ENCODE peak calls at places on chromosomes 3 and 15, in nine cellular contexts. One of them, this sample, is unnamed.

GRCh38 chr3:94043285-94043684 is 14.9 kb upstream of the STX19 start:
- DNase-seq in HL-60: no peak
- DNase-seq in endodermal cell: no peak
- DNase-seq in progenitor cell of endocrine pancreas: no peak
- DNase-seq in tibial artery: no peak
- DNase-seq in heart left ventricle: no peak
- DNase-seq in heart right ventricle: no peak
- DNase-seq in upper lobe of right lung: no peak
- DNase-seq in GM20000: no peak
- DNase-seq in this sample: no peak

GRCh38 chr3:127165036-127165435 is 27.9 kb upstream of the PRR23E start:
- DNase-seq in HL-60: no peak
- DNase-seq in endodermal cell: no peak
- DNase-seq in progenitor cell of endocrine pancreas: no peak
- DNase-seq in tibial artery: no peak
- DNase-seq in heart left ventricle: no peak
- DNase-seq in heart right ventricle: no peak
- DNase-seq in upper lobe of right lung: no peak
- DNase-seq in GM20000: no peak
- DNase-seq in this sample: peak

GRCh38 chr3:145678401-145678800 is 482.6 kb downstream of the PLOD2 start:
- DNase-seq in HL-60: no peak
- DNase-seq in endodermal cell: no peak
- DNase-seq in progenitor cell of endocrine pancreas: no peak
- DNase-seq in tibial artery: no peak
- DNase-seq in heart left ventricle: no peak
- DNase-seq in heart right ventricle: no peak
- DNase-seq in upper lobe of right lung: no peak
- DNase-seq in GM20000: no peak
- DNase-seq in this sample: no peak

GRCh38 chr15:82539690-82540054 is 585 bp downstream of the RPS17 start:
- DNase-seq in HL-60: no peak
- DNase-seq in endodermal cell: no peak
- DNase-seq in progenitor cell of endocrine pancreas: no peak
- DNase-seq in tibial artery: no peak
- DNase-seq in heart left ventricle: no peak
- DNase-seq in heart right ventricle: no peak
- DNase-seq in upper lobe of right lung: no peak
- DNase-seq in GM20000: no peak
- DNase-seq in this sample: no peak

GRCh38 chr3:38725726-38726410 is 76.4 kb upstream of the SCN5A start:
- DNase-seq in HL-60: no peak
- DNase-seq in endodermal cell: no peak
- DNase-seq in progenitor cell of endocrine pancreas: no peak
- DNase-seq in tibial artery: no peak
- DNase-seq in heart left ventricle: peak
- DNase-seq in heart right ventricle: peak
- DNase-seq in upper lobe of right lung: no peak
- DNase-seq in GM20000: no peak
- DNase-seq in this sample: no peak

GRCh38 chr15:101121511-101122090 is 130.2 kb downstream of the CHSY1 start:
- DNase-seq in HL-60: no peak
- DNase-seq in endodermal cell: peak
- DNase-seq in progenitor cell of endocrine pancreas: peak
- DNase-seq in tibial artery: peak
- DNase-seq in heart left ventricle: peak
- DNase-seq in heart right ventricle: peak
- DNase-seq in upper lobe of right lung: peak
- DNase-seq in GM20000: peak
- DNase-seq in this sample: no peak

GRCh38 chr3:109902549-109902948 is 565.2 kb upstream of the DPPA4 start:
- DNase-seq in HL-60: no peak
- DNase-seq in endodermal cell: no peak
- DNase-seq in progenitor cell of endocrine pancreas: no peak
- DNase-seq in tibial artery: no peak
- DNase-seq in heart left ventricle: no peak
- DNase-seq in heart right ventricle: no peak
- DNase-seq in upper lobe of right lung: no peak
- DNase-seq in GM20000: no peak
- DNase-seq in this sample: no peak

GRCh38 chr3:101518421-101518871 is 5.4 kb upstream of the SENP7 start:
- DNase-seq in HL-60: no peak
- DNase-seq in endodermal cell: no peak
- DNase-seq in progenitor cell of endocrine pancreas: no peak
- DNase-seq in tibial artery: no peak
- DNase-seq in heart left ventricle: no peak
- DNase-seq in heart right ventricle: no peak
- DNase-seq in upper lobe of right lung: no peak
- DNase-seq in GM20000: peak
- DNase-seq in this sample: no peak

GRCh38 chr3:125013095-125013494 is 42.7 kb downstream of the HEG1 start:
- DNase-seq in HL-60: no peak
- DNase-seq in endodermal cell: no peak
- DNase-seq in progenitor cell of endocrine pancreas: no peak
- DNase-seq in tibial artery: no peak
- DNase-seq in heart left ventricle: no peak
- DNase-seq in heart right ventricle: no peak
- DNase-seq in upper lobe of right lung: no peak
- DNase-seq in GM20000: no peak
- DNase-seq in this sample: no peak

GRCh38 chr15:81155375-81156218 is 21.5 kb downstream of the CFAP161 start:
- DNase-seq in HL-60: peak
- DNase-seq in endodermal cell: peak
- DNase-seq in progenitor cell of endocrine pancreas: no peak
- DNase-seq in tibial artery: peak
- DNase-seq in heart left ventricle: no peak
- DNase-seq in heart right ventricle: no peak
- DNase-seq in upper lobe of right lung: no peak
- DNase-seq in GM20000: peak
- DNase-seq in this sample: no peak

GRCh38 chr3:9932843-9933560 is 632 bp upstream of the CRELD1 start:
- DNase-seq in HL-60: peak
- DNase-seq in endodermal cell: peak
- DNase-seq in progenitor cell of endocrine pancreas: peak
- DNase-seq in tibial artery: peak
- DNase-seq in heart left ventricle: peak
- DNase-seq in heart right ventricle: peak
- DNase-seq in upper lobe of right lung: peak
- DNase-seq in GM20000: peak
- DNase-seq in this sample: peak

GRCh38 chr3:147775816-147776530 is 366.8 kb downstream of the ZIC1 start:
- DNase-seq in HL-60: no peak
- DNase-seq in endodermal cell: no peak
- DNase-seq in progenitor cell of endocrine pancreas: no peak
- DNase-seq in tibial artery: no peak
- DNase-seq in heart left ventricle: no peak
- DNase-seq in heart right ventricle: no peak
- DNase-seq in upper lobe of right lung: no peak
- DNase-seq in GM20000: no peak
- DNase-seq in this sample: no peak

GRCh38 chr3:18669374-18669773 is 244.2 kb upstream of the SATB1 start:
- DNase-seq in HL-60: no peak
- DNase-seq in endodermal cell: no peak
- DNase-seq in progenitor cell of endocrine pancreas: no peak
- DNase-seq in tibial artery: no peak
- DNase-seq in heart left ventricle: no peak
- DNase-seq in heart right ventricle: no peak
- DNase-seq in upper lobe of right lung: no peak
- DNase-seq in GM20000: no peak
- DNase-seq in this sample: no peak

GRCh38 chr3:1468145-1468544 is 375.3 kb downstream of the CNTN6 start:
- DNase-seq in HL-60: no peak
- DNase-seq in endodermal cell: no peak
- DNase-seq in progenitor cell of endocrine pancreas: no peak
- DNase-seq in tibial artery: no peak
- DNase-seq in heart left ventricle: no peak
- DNase-seq in heart right ventricle: no peak
- DNase-seq in upper lobe of right lung: no peak
- DNase-seq in GM20000: no peak
- DNase-seq in this sample: no peak

GRCh38 chr3:1469687-1470086 is 376.9 kb downstream of the CNTN6 start:
- DNase-seq in HL-60: no peak
- DNase-seq in endodermal cell: no peak
- DNase-seq in progenitor cell of endocrine pancreas: no peak
- DNase-seq in tibial artery: no peak
- DNase-seq in heart left ventricle: no peak
- DNase-seq in heart right ventricle: no peak
- DNase-seq in upper lobe of right lung: no peak
- DNase-seq in GM20000: no peak
- DNase-seq in this sample: no peak

GRCh38 chr3:1469248-1469647 is 376.4 kb downstream of the CNTN6 start:
- DNase-seq in HL-60: no peak
- DNase-seq in endodermal cell: no peak
- DNase-seq in progenitor cell of endocrine pancreas: no peak
- DNase-seq in tibial artery: no peak
- DNase-seq in heart left ventricle: no peak
- DNase-seq in heart right ventricle: no peak
- DNase-seq in upper lobe of right lung: no peak
- DNase-seq in GM20000: no peak
- DNase-seq in this sample: no peak
- TF ChIP-seq CTCF in HL-60: no peak
- TF ChIP-seq CTCF in endodermal cell: no peak
- TF ChIP-seq CTCF in progenitor cell of endocrine pancreas: no peak
- TF ChIP-seq CTCF in tibial artery: no peak
- TF ChIP-seq CTCF in heart left ventricle: no peak
- TF ChIP-seq CTCF in heart right ventricle: no peak
- TF ChIP-seq CTCF in upper lobe of right lung: no peak
- TF ChIP-seq CTCF in GM20000: no peak
- TF ChIP-seq CTCF in this sample: no peak

GRCh38 chr3:36843065-36844051 is 79.0 kb upstream of the DCLK3 start:
- DNase-seq in HL-60: no peak
- DNase-seq in endodermal cell: peak
- DNase-seq in progenitor cell of endocrine pancreas: peak
- DNase-seq in tibial artery: no peak
- DNase-seq in heart left ventricle: no peak
- DNase-seq in heart right ventricle: no peak
- DNase-seq in upper lobe of right lung: no peak
- DNase-seq in GM20000: peak
- DNase-seq in this sample: no peak
- TF ChIP-seq CTCF in HL-60: peak
- TF ChIP-seq CTCF in endodermal cell: peak
- TF ChIP-seq CTCF in progenitor cell of endocrine pancreas: peak
- TF ChIP-seq CTCF in tibial artery: peak
- TF ChIP-seq CTCF in heart left ventricle: peak
- TF ChIP-seq CTCF in heart right ventricle: peak
- TF ChIP-seq CTCF in upper lobe of right lung: peak
- TF ChIP-seq CTCF in GM20000: peak
- TF ChIP-seq CTCF in this sample: peak

DNA sequence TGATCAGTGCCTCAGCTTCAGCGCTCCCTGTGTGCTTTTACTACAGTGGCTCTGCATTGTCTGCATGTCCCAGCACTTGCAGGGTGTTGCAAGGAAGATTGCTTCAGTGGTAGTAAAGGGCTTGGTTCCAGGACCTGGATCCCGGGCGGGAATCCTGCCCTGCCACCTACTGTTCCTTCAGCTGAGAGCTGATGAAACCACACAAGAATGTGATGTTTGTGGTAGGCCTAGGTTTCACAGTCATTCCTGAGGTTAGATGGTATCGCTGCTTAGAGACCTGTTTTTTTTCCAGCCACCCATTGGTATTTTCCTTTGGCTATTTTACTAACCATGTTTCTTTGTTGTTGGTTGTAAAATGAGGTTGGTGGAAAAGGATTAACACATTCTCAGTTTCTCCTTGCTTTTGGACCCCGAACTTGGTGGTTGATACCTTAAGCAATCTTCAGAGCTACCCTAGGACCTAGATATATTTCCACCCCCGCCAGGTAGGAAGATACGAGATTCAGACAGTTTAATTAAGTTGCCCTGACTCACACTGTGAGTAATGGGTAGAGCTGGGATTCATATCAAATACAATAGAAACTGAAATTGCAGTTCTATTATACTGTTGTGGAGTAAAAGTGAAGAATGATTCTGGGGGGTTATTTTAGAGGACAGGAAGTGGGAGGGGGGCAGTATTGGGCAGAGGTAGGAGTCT is 11.4 kb downstream of the GPR87 start:
- DNase-seq in HL-60: no peak
- DNase-seq in endodermal cell: peak
- DNase-seq in progenitor cell of endocrine pancreas: peak
- DNase-seq in tibial artery: peak
- DNase-seq in heart left ventricle: no peak
- DNase-seq in heart right ventricle: no peak
- DNase-seq in upper lobe of right lung: peak
- DNase-seq in GM20000: no peak
- DNase-seq in this sample: no peak
- TF ChIP-seq CTCF in HL-60: no peak
- TF ChIP-seq CTCF in endodermal cell: peak
- TF ChIP-seq CTCF in progenitor cell of endocrine pancreas: no peak
- TF ChIP-seq CTCF in tibial artery: no peak
- TF ChIP-seq CTCF in heart left ventricle: no peak
- TF ChIP-seq CTCF in heart right ventricle: no peak
- TF ChIP-seq CTCF in upper lobe of right lung: no peak
- TF ChIP-seq CTCF in GM20000: no peak
- TF ChIP-seq CTCF in this sample: peak

GRCh38 chr15:63946524-63947065 is 99.7 kb downstream of the DAPK2 start:
- DNase-seq in HL-60: no peak
- DNase-seq in endodermal cell: peak
- DNase-seq in progenitor cell of endocrine pancreas: no peak
- DNase-seq in tibial artery: no peak
- DNase-seq in heart left ventricle: no peak
- DNase-seq in heart right ventricle: no peak
- DNase-seq in upper lobe of right lung: no peak
- DNase-seq in GM20000: no peak
- DNase-seq in this sample: no peak

GRCh38 chr15:63947228-63947627 is 99.1 kb downstream of the DAPK2 start:
- DNase-seq in HL-60: no peak
- DNase-seq in endodermal cell: peak
- DNase-seq in progenitor cell of endocrine pancreas: no peak
- DNase-seq in tibial artery: no peak
- DNase-seq in heart left ventricle: no peak
- DNase-seq in heart right ventricle: no peak
- DNase-seq in upper lobe of right lung: no peak
- DNase-seq in GM20000: no peak
- DNase-seq in this sample: no peak

GRCh38 chr15:63945005-63945788 is 101.1 kb downstream of the DAPK2 start:
- DNase-seq in HL-60: peak
- DNase-seq in endodermal cell: peak
- DNase-seq in progenitor cell of endocrine pancreas: peak
- DNase-seq in tibial artery: peak
- DNase-seq in heart left ventricle: peak
- DNase-seq in heart right ventricle: peak
- DNase-seq in upper lobe of right lung: peak
- DNase-seq in GM20000: peak
- DNase-seq in this sample: no peak

GRCh38 chr15:63944681-63944955 is 101.7 kb downstream of the DAPK2 start:
- DNase-seq in HL-60: no peak
- DNase-seq in endodermal cell: no peak
- DNase-seq in progenitor cell of endocrine pancreas: no peak
- DNase-seq in tibial artery: no peak
- DNase-seq in heart left ventricle: no peak
- DNase-seq in heart right ventricle: no peak
- DNase-seq in upper lobe of right lung: no peak
- DNase-seq in GM20000: no peak
- DNase-seq in this sample: no peak

DNA sequence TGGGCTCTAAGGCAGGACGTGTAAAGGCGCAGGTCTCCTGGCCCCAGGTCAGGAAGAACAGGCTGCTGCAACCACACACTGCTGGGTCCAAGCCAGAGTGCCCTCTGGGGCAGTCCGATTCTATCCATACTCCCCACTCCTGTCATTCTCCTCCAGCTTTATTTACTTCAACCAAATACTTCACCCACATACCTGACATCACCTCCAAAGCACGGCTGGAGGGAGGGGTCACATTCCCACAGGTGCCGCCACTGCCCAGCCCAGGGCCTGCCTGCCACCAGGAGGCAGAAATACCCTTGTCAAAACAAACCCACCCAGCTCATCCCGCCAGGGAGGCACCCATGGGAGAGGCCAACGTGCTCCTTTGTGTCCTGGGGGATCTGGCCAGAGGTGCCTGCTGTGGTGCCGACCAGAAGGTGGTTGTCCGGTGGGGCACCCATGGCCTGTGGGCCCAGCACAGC is 100.4 kb downstream of the DAPK2 start:
- DNase-seq in HL-60: no peak
- DNase-seq in endodermal cell: peak
- DNase-seq in progenitor cell of endocrine pancreas: no peak
- DNase-seq in tibial artery: no peak
- DNase-seq in heart left ventricle: no peak
- DNase-seq in heart right ventricle: no peak
- DNase-seq in upper lobe of right lung: peak
- DNase-seq in GM20000: no peak
- DNase-seq in this sample: no peak
- TF ChIP-seq CTCF in HL-60: no peak
- TF ChIP-seq CTCF in endodermal cell: no peak
- TF ChIP-seq CTCF in progenitor cell of endocrine pancreas: no peak
- TF ChIP-seq CTCF in tibial artery: no peak
- TF ChIP-seq CTCF in heart left ventricle: no peak
- TF ChIP-seq CTCF in heart right ventricle: no peak
- TF ChIP-seq CTCF in upper lobe of right lung: peak
- TF ChIP-seq CTCF in GM20000: no peak
- TF ChIP-seq CTCF in this sample: no peak

This sample was measured in chondrocyte.